ENCODE peak calls at places on chromosomes 11 and 22, in eight cellular contexts. L is foreskin fibroblast; O is cardiac septum; M is ovary; X is activated CD8-positive, alpha-beta memory T cell treated with anti-CD3 and anti-CD28 coated beads for 24 hours; R is activated CD4-positive, CD25-positive, alpha-beta regulatory T cell; P is stomach; E is Karpas-422. K is an unnamed sample.
A peak's percentile ranks its signal among the peaks of the same experiment; 100 is the strongest.

GRCh38 chr11:85495918-85496317 is 131.2 kb downstream of the DLG2 start:
- DNase-seq in P (no peak), E (no peak), R (no peak), M (no peak), X (no peak), O (no peak), L (no peak), K (no peak)

GRCh38 chr22:17910561-17911311 is 113.6 kb downstream of the MICAL3 start:
- DNase-seq in E (no peak), O (peak; percentile 86), X (no peak), M (peak; percentile 77), R (no peak), L (peak; percentile 94), P (no peak), K (peak; percentile 94)

GRCh38 chr22:48811885-48812284 is 1015.8 kb downstream of the BRD1 start:
- DNase-seq in P (no peak), E (no peak), M (no peak), R (no peak), X (no peak), O (no peak), L (no peak), K (no peak)

GRCh38 chr11:32311351-32312077 is 123.8 kb downstream of the WT1 start:
- DNase-seq in E (no peak), X (no peak), M (no peak), L (no peak), P (no peak), O (no peak), R (no peak), K (no peak)

GRCh38 chr11:77038825-77039326 is 4.7 kb downstream of the B3GNT6 start:
- DNase-seq in X (no peak), E (no peak), P (no peak), M (no peak), O (no peak), R (no peak), L (no peak), K (no peak)

GRCh38 chr22:17266261-17266971 is 47.2 kb upstream of the ADA2 start:
- DNase-seq in O (no peak), E (no peak), R (no peak), X (no peak), M (peak; percentile 36), L (no peak), P (no peak), K (no peak)

GRCh38 chr22:32325811-32326237 is 31.8 kb upstream of the RFPL3 start:
- DNase-seq in R (no peak), E (no peak), L (no peak), O (no peak), M (no peak), X (no peak), P (peak; percentile 7), K (no peak)

GRCh38 chr11:110710520-110711381 is 1.5 kb downstream of the ARHGAP20 start:
- DNase-seq in X (peak; percentile 57), R (no peak), E (no peak), O (peak; percentile 73), M (peak; percentile 53), P (peak; percentile 51), L (peak; percentile 71), K (peak; percentile 79)

GRCh38 chr11:119315139-119316016 is 1.6 kb downstream of the MCAM start:
- DNase-seq in L (peak; percentile 33), O (no peak), E (peak; percentile 71), X (peak; percentile 78), P (no peak), R (peak; percentile 39), M (no peak), K (peak; percentile 79)

GRCh38 chr11:87039371-87039770 is 1.6 kb downstream of the TMEM135 start:
- DNase-seq in X (no peak), R (no peak), P (no peak), O (no peak), M (peak; percentile 41), L (peak; percentile 56), E (no peak), K (no peak)

GRCh38 chr11:41177791-41178190 is 281.7 kb downstream of the LRRC4C start:
- DNase-seq in E (no peak), O (no peak), P (no peak), L (no peak), R (no peak), M (no peak), X (no peak), K (no peak)

GRCh38 chr22:48940266-48940987 is 887.2 kb downstream of the BRD1 start:
- DNase-seq in R (no peak), M (no peak), X (no peak), L (no peak), E (no peak), P (peak; percentile 21), O (no peak), K (peak; percentile 29)

K was measured in sigmoid colon.